ENCODE peak calls at places on chromosomes 3 and 15, in four cellular contexts. One of them, this sample, is unnamed.

GRCh38 chr3:79866162-79866561 is 98.4 kb upstream of the ROBO1 start:
- DNase-seq in A549: no peak
- DNase-seq in breast epithelium: no peak
- DNase-seq in left ventricle myocardium inferior: no peak
- DNase-seq in this sample: no peak

GRCh38 chr3:144496116-144496835 is 524.7 kb downstream of the DIPK2A start:
- DNase-seq in breast epithelium: peak; percentile 47
- DNase-seq in A549: no peak
- DNase-seq in left ventricle myocardium inferior: no peak
- DNase-seq in this sample: no peak

GRCh38 chr3:2923390-2923789 is 186.8 kb downstream of the IL5RA start:
- DNase-seq in left ventricle myocardium inferior: no peak
- DNase-seq in breast epithelium: no peak
- DNase-seq in A549: no peak
- DNase-seq in this sample: no peak

GRCh38 chr3:188266581-188267274 is 112.8 kb downstream of the LPP start:
- DNase-seq in A549: no peak
- DNase-seq in left ventricle myocardium inferior: no peak
- DNase-seq in breast epithelium: peak; percentile 50
- DNase-seq in this sample: no peak

GRCh38 chr15:98800437-98801233 is 152.3 kb downstream of the IGF1R start:
- DNase-seq in breast epithelium: no peak
- DNase-seq in A549: peak; percentile 81
- DNase-seq in left ventricle myocardium inferior: no peak
- DNase-seq in this sample: no peak

GRCh38 chr15:92603743-92604470 is 51.7 kb downstream of the FAM174B start:
- DNase-seq in left ventricle myocardium inferior: no peak
- DNase-seq in breast epithelium: no peak
- DNase-seq in A549: no peak
- DNase-seq in this sample: no peak

GRCh38 chr3:167662919-167663400 is 9.2 kb upstream of the WDR49 start:
- DNase-seq in left ventricle myocardium inferior: no peak
- DNase-seq in breast epithelium: no peak
- DNase-seq in A549: no peak
- DNase-seq in this sample: no peak

GRCh38 chr3:46565607-46566039 is 479 bp downstream of the LRRC2 start:
- DNase-seq in breast epithelium: no peak
- DNase-seq in A549: no peak
- DNase-seq in left ventricle myocardium inferior: peak; percentile 63
- DNase-seq in this sample: no peak

GRCh38 chr3:157103860-157104259 is 56.1 kb downstream of the CCNL1 start:
- DNase-seq in left ventricle myocardium inferior: no peak
- DNase-seq in A549: no peak
- DNase-seq in breast epithelium: no peak
- DNase-seq in this sample: no peak

GRCh38 chr3:63980830-63981498 is 42.3 kb downstream of the PSMD6 start:
- DNase-seq in left ventricle myocardium inferior: no peak
- DNase-seq in breast epithelium: no peak
- DNase-seq in A549: no peak
- DNase-seq in this sample: no peak

GRCh38 chr15:55827204-55827603 is 84.3 kb upstream of the PRTG start:
- DNase-seq in left ventricle myocardium inferior: no peak
- DNase-seq in A549: no peak
- DNase-seq in breast epithelium: no peak
- DNase-seq in this sample: no peak

GRCh38 chr15:57780461-57780860 is 73.9 kb downstream of the POLR2M start:
- DNase-seq in A549: no peak
- DNase-seq in left ventricle myocardium inferior: no peak
- DNase-seq in breast epithelium: no peak
- DNase-seq in this sample: no peak

GRCh38 chr3:45185461-45185860 is 39.3 kb upstream of the CDCP1 start:
- DNase-seq in A549: no peak
- DNase-seq in left ventricle myocardium inferior: no peak
- DNase-seq in breast epithelium: no peak
- DNase-seq in this sample: no peak

GRCh38 chr3:115713247-115713646 is 89.9 kb downstream of the GAP43 start:
- DNase-seq in breast epithelium: no peak
- DNase-seq in A549: no peak
- DNase-seq in left ventricle myocardium inferior: no peak
- DNase-seq in this sample: no peak

GRCh38 chr15:88218557-88219214 is 37.9 kb downstream of the NTRK3 start:
- DNase-seq in left ventricle myocardium inferior: no peak
- DNase-seq in breast epithelium: no peak
- DNase-seq in A549: no peak
- DNase-seq in this sample: no peak

GRCh38 chr3:12965999-12966846 is 107.0 kb downstream of the IQSEC1 start:
- DNase-seq in A549: no peak
- DNase-seq in breast epithelium: no peak
- DNase-seq in left ventricle myocardium inferior: no peak
- DNase-seq in this sample: no peak

GRCh38 chr15:95556225-95556624 is 774.3 kb upstream of the NR2F2 start:
- DNase-seq in A549: no peak
- DNase-seq in left ventricle myocardium inferior: no peak
- DNase-seq in breast epithelium: no peak
- DNase-seq in this sample: no peak

GRCh38 chr3:87867001-87867400 is 191.8 kb downstream of the CGGBP1 start:
- DNase-seq in breast epithelium: no peak
- DNase-seq in left ventricle myocardium inferior: no peak
- DNase-seq in A549: no peak
- DNase-seq in this sample: no peak

GRCh38 chr15:101320501-101321052 is 25.5 kb upstream of the SNRPA1 start:
- DNase-seq in left ventricle myocardium inferior: peak; percentile 34
- DNase-seq in A549: no peak
- DNase-seq in breast epithelium: no peak
- DNase-seq in this sample: peak; percentile 74

GRCh38 chr3:196889844-196890243 is 22.1 kb downstream of the SENP5 start:
- DNase-seq in breast epithelium: no peak
- DNase-seq in A549: no peak
- DNase-seq in left ventricle myocardium inferior: no peak
- DNase-seq in this sample: no peak

GRCh38 chr3:182133752-182134151 is 422.0 kb downstream of the SOX2 start:
- DNase-seq in A549: no peak
- DNase-seq in breast epithelium: no peak
- DNase-seq in left ventricle myocardium inferior: no peak
- DNase-seq in this sample: no peak

GRCh38 chr15:58738051-58738707 is 11.3 kb downstream of the ADAM10 start:
- DNase-seq in breast epithelium: no peak
- DNase-seq in left ventricle myocardium inferior: no peak
- DNase-seq in A549: no peak
- DNase-seq in this sample: no peak

GRCh38 chr3:120348065-120348980 is 831 bp downstream of the LRRC58 start:
- DNase-seq in breast epithelium: peak; percentile 24
- DNase-seq in A549: no peak
- DNase-seq in left ventricle myocardium inferior: no peak
- DNase-seq in this sample: peak; percentile 72

GRCh38 chr3:172202797-172203196 is 163.4 kb downstream of the FNDC3B start:
- DNase-seq in A549: no peak
- DNase-seq in breast epithelium: no peak
- DNase-seq in left ventricle myocardium inferior: no peak
- DNase-seq in this sample: no peak

GRCh38 chr3:182795383-182795782 is 2.1 kb downstream of the ATP11B start:
- DNase-seq in left ventricle myocardium inferior: no peak
- DNase-seq in A549: no peak
- DNase-seq in breast epithelium: no peak
- DNase-seq in this sample: peak; percentile 63

GRCh38 chr3:189896533-189896932 is 224.2 kb downstream of the P3H2 start:
- DNase-seq in left ventricle myocardium inferior: no peak
- DNase-seq in A549: peak; percentile 50
- DNase-seq in breast epithelium: no peak
- DNase-seq in this sample: no peak

GRCh38 chr3:141123677-141124410 is 72.7 kb downstream of the SPSB4 start:
- DNase-seq in A549: no peak
- DNase-seq in breast epithelium: no peak
- DNase-seq in left ventricle myocardium inferior: peak; percentile 57
- DNase-seq in this sample: no peak

GRCh38 chr3:188278717-188279324 is 124.9 kb downstream of the LPP start:
- DNase-seq in left ventricle myocardium inferior: no peak
- DNase-seq in breast epithelium: no peak
- DNase-seq in A549: no peak
- DNase-seq in this sample: no peak

GRCh38 chr15:95468820-95469219 is 861.7 kb upstream of the NR2F2 start:
- DNase-seq in breast epithelium: no peak
- DNase-seq in left ventricle myocardium inferior: no peak
- DNase-seq in A549: no peak
- DNase-seq in this sample: no peak

DNA sequence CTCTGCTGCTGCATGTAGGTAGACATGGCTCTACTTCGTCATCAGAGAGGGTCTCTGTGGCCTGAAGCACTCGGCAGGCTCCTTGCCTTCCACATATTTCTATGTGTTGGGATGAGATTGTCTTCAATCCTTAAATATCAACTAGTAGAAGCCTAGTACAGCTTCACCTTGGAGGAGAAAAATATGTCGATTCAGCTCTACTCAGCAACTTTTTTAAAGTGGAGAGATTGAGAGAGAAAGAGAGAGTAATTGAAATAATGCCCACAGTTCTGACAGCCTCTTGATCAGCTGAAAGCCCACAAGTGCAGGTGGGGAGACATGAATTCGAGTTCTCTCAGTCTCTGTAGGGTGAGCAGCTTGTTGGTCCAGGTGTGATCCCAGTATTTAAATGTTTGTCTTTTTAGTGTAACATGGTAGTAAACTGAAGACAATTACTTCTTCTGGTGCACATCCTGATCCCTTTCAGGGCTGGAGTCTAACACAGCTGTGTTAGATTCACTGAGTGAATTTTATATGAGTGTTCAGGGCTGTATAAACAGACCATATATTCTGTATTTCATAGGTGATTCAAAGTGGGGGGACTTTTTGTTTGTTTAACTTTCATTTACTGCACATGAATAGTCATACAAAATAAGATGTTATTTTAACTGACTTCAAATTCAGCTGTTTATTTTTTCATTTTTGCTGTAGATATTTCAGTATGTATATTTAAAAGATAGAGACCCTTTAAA is 63.8 kb downstream of the ST6GAL1 start:
- DNase-seq in A549: no peak
- DNase-seq in left ventricle myocardium inferior: no peak
- DNase-seq in breast epithelium: no peak
- DNase-seq in this sample: no peak
- H3K27ac ChIP-seq in A549: no peak overlapping the region
- H3K27ac ChIP-seq in left ventricle myocardium inferior: no peak overlapping the region
- H3K27ac ChIP-seq in breast epithelium: no peak overlapping the region
- H3K27ac ChIP-seq in this sample: no peak overlapping the region

GRCh38 chr3:178540184-178540583 is 3.9 kb downstream of the KCNMB2 start:
- DNase-seq in breast epithelium: no peak
- DNase-seq in A549: no peak
- DNase-seq in left ventricle myocardium inferior: no peak
- DNase-seq in this sample: no peak

GRCh38 chr3:178538065-178538464 is 1.8 kb downstream of the KCNMB2 start:
- DNase-seq in A549: no peak
- DNase-seq in breast epithelium: no peak
- DNase-seq in left ventricle myocardium inferior: no peak
- DNase-seq in this sample: no peak

GRCh38 chr3:178532414-178532813 is 3.8 kb upstream of the KCNMB2 start:
- DNase-seq in breast epithelium: no peak
- DNase-seq in A549: no peak
- DNase-seq in left ventricle myocardium inferior: no peak
- DNase-seq in this sample: no peak

GRCh38 chr3:178536271-178537079 is at the start of gene KCNMB2:
- DNase-seq in A549: no peak
- DNase-seq in left ventricle myocardium inferior: no peak
- DNase-seq in breast epithelium: no peak
- DNase-seq in this sample: no peak

DNA sequence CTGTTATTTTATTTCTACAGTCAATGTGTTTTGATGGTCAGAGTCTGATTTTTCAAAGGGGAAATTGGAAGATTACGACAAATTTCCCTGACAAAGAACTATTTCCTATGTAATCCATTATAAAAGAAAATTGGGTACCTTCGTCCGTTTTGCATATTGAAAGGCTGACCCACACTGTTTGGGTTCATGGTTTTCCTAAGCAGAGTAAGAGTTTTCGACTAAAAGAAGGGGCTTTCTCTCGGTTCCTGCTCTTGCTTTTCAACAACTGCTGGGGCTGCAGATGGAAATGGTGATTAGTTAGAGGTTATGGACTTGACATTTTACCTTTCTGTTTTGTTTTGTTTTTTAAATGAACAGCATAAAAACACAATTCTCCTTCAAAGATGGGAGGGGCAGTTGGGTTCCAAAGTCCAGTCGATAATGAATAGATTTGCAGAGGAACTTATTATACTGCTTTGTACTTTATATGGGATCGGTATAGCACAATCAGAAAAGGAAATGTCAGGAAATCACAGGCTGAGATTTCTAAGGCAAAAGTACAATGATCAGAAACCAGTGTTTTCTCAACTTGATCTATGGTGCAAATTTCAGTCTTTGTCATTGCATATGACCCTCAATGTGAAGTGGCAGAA is 1.0 kb downstream of the KCNMB2 start:
- DNase-seq in A549: no peak
- DNase-seq in breast epithelium: no peak
- DNase-seq in left ventricle myocardium inferior: no peak
- DNase-seq in this sample: no peak
- H3K4me3 ChIP-seq in A549: no peak overlapping the region
- H3K4me3 ChIP-seq in breast epithelium: no peak overlapping the region
- H3K4me3 ChIP-seq in left ventricle myocardium inferior: peak overlapping the region; percentile 67
- H3K4me3 ChIP-seq in this sample: no peak overlapping the region

DNA sequence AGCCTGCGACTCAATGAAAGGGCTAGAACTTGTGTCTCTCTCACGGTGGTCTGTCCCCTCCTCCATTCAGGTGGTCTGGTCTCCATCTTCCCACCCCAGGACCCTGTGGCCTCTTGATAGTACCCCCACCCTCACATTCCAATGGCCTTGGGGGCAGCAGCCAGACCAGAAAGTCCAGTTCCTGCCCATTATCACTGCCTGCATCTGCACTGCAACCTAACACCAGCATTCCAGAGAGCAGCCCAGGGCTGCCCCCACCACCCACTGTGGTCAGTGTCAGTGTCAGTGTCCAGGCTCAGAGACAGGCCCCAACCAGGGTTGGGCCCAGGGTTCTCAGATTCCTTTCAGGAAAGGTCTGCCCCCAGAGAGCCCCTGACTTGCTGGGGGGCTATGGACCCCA is 12.6 kb downstream of the IGDCC3 start:
- DNase-seq in A549: no peak
- DNase-seq in left ventricle myocardium inferior: no peak
- DNase-seq in breast epithelium: no peak
- DNase-seq in this sample: no peak
- H3K27ac ChIP-seq in A549: no peak overlapping the region
- H3K27ac ChIP-seq in left ventricle myocardium inferior: no peak overlapping the region
- H3K27ac ChIP-seq in breast epithelium: no peak overlapping the region
- H3K27ac ChIP-seq in this sample: no peak overlapping the region

DNA sequence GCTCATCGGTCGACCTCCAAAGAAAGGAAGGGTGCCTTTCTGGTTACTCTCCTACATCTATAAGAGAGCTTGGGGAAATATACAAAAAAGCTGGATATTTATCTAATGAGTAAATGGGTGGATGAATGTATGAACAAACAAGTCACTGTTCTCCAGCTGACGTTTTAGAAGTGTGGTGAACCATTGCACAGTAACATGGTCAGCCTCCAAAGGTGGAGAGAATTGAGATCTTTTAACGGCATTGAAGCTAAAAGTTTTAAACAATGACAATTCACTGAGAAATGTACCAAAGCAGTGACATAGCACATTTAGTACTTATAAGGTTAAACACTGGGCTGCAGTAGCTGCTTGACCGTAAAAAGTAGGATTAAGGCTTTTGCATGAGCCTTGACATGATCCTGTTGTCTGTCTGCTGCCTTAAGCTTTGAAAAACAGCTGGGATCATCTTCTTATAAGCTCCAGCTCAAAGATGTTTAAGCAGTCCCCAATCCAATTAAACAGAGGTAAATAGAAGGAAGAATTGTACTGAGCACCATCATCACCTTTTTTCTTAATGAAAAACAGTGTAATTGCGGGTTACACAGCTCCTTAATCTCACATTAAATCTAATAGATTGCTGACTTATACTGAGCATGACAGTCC is 222.9 kb downstream of the WDR72 start:
- DNase-seq in A549: peak; percentile 67
- DNase-seq in left ventricle myocardium inferior: no peak
- DNase-seq in breast epithelium: no peak
- DNase-seq in this sample: no peak
- H3K4me3 ChIP-seq in A549: no peak overlapping the region
- H3K4me3 ChIP-seq in left ventricle myocardium inferior: no peak overlapping the region
- H3K4me3 ChIP-seq in breast epithelium: no peak overlapping the region
- H3K4me3 ChIP-seq in this sample: no peak overlapping the region

This sample was measured in CD8-positive, alpha-beta memory T cell.